ENCODE peak calls at places on chromosomes 11 and 22, in four cellular contexts. M is stimulated activated CD8-positive, alpha-beta memory T cell treated with anti-CD3 and anti-CD28 coated beads, Interleukin-4, amount 100 ng/mL, for 48 hours; I is progenitor cell of endocrine pancreas; S is endodermal cell. E is an unnamed sample.

GRCh38 chr22:22988150-22988549 is 82.2 kb upstream of the GNAZ start:
- DNase-seq in I (no peak), M (no peak), S (no peak), E (no peak)

GRCh38 chr11:10898763-10899541 is 41.1 kb upstream of the ZBED5 start:
- DNase-seq in I (no peak), M (no peak), S (no peak), E (no peak)

GRCh38 chr22:22810018-22810427 is 77.6 kb upstream of the IGLL5 start:
- DNase-seq in M (peak; percentile 75), S (peak; percentile 89), I (peak; percentile 63), E (no peak)

GRCh38 chr11:67269401-67270255 is 3.4 kb downstream of the GRK2 start:
- DNase-seq in I (no peak), M (no peak), S (no peak), E (no peak)

GRCh38 chr11:13104619-13105236 is 95.6 kb downstream of the RASSF10 start:
- DNase-seq in I (no peak), S (no peak), M (no peak), E (no peak)

GRCh38 chr11:70915158-70915795 is 337.1 kb downstream of the SHANK2 start:
- DNase-seq in S (no peak), M (no peak), I (no peak), E (no peak)

GRCh38 chr11:78666675-78667129 is 92.0 kb upstream of the NARS2 start:
- DNase-seq in M (no peak), I (no peak), S (no peak), E (peak; percentile 69)

GRCh38 chr11:47351159-47352126 is 1.1 kb downstream of the MYBPC3 start:
- DNase-seq in M (no peak), S (no peak), I (no peak), E (no peak)

GRCh38 chr11:105000797-105001196 is 22.2 kb downstream of the CASP5 start:
- DNase-seq in M (peak; percentile 70), I (no peak), S (peak; percentile 78), E (no peak)

GRCh38 chr11:33932721-33933120 is 40.8 kb upstream of the LMO2 start:
- DNase-seq in S (peak; percentile 73), I (no peak), M (no peak), E (no peak)

GRCh38 chr11:93689166-93689734 is 27.8 kb downstream of the CEP295 start:
- DNase-seq in I (no peak), M (peak; percentile 43), S (no peak), E (no peak)

GRCh38 chr11:122676638-122677037 is 21.1 kb downstream of the UBASH3B start:
- DNase-seq in M (no peak), S (no peak), I (no peak), E (no peak)

GRCh38 chr11:86484164-86484794 is 109.6 kb downstream of the CCDC81 start:
- DNase-seq in S (no peak), M (no peak), I (no peak), E (peak; percentile 96)

GRCh38 chr11:1890856-1891830 is 552 bp downstream of the PRR33 start:
- DNase-seq in M (no peak), S (no peak), I (no peak), E (peak; percentile 20)

GRCh38 chr11:129652828-129653227 is 162.8 kb upstream of the TMEM45B start:
- DNase-seq in S (no peak), M (no peak), I (no peak), E (no peak)

GRCh38 chr11:44904261-44905080 is 46.2 kb downstream of the TP53I11 start:
- DNase-seq in M (no peak), I (no peak), S (no peak), E (no peak)

GRCh38 chr11:82790723-82791487 is 57.2 kb upstream of the FAM181B start:
- DNase-seq in S (peak; percentile 48), M (no peak), I (no peak), E (no peak)

E was measured in RPMI7951.